ENCODE peak calls at places on chromosomes 4 and X, in five cellular contexts. C, B, E, A and U are unnamed samples.

GRCh38 chrX:1601051-1601767 is 9.8 kb downstream of the AKAP17A start:
- DNase-seq in C (no peak), B (no peak), E (no peak), A (no peak), U (no peak)

GRCh38 chr4:128287871-128288688 is 467 bp upstream of the PGRMC2 start:
- DNase-seq in C (peak; percentile 89), B (peak; percentile 94), E (peak; percentile 97), A (peak; percentile 100), U (peak; percentile 100)

GRCh38 chr4:26490111-26490979 is at the start of gene CCKAR:
- DNase-seq in C (no peak), B (no peak), E (no peak), A (no peak), U (no peak)

GRCh38 chr4:141686146-141686775 is 49.9 kb downstream of the IL15 start:
- DNase-seq in C (no peak), B (peak; percentile 67), E (no peak), A (no peak), U (peak; percentile 70)

GRCh38 chr4:161577604-161578301 is 586.0 kb downstream of the FSTL5 start:
- DNase-seq in C (no peak), B (no peak), E (no peak), A (no peak), U (peak; percentile 92)

GRCh38 chr4:146029939-146030710 is 91.5 kb upstream of the ZNF827 start:
- DNase-seq in C (no peak), B (no peak), E (peak; percentile 48), A (peak; percentile 14), U (no peak)

GRCh38 chr4:16205298-16206164 is 20.7 kb downstream of the TAPT1 start:
- DNase-seq in C (no peak), B (no peak), E (no peak), A (no peak), U (peak; percentile 24)

GRCh38 chr4:136306361-136306760 is 1225.9 kb downstream of the PCDH18 start:
- DNase-seq in C (no peak), B (no peak), E (no peak), A (no peak), U (no peak)

GRCh38 chrX:121221321-121221977 is 174.0 kb downstream of the GLUD2 start:
- DNase-seq in C (no peak), B (no peak), E (no peak), A (no peak), U (no peak)

GRCh38 chrX:124842205-124842604 is 477.5 kb upstream of the TEX13C start:
- DNase-seq in C (no peak), B (no peak), E (no peak), A (no peak), U (no peak)

GRCh38 chr4:136864580-136865185 is 667.6 kb downstream of the PCDH18 start:
- DNase-seq in C (peak; percentile 51), B (peak; percentile 69), E (peak; percentile 24), A (peak; percentile 28), U (peak; percentile 82)

GRCh38 chr4:57065730-57066482 is 44.3 kb downstream of the IGFBP7 start:
- DNase-seq in C (no peak), B (no peak), E (no peak), A (no peak), U (no peak)
- H3K4me1 ChIP-seq in C (no peaks in the 10 kb centered on the region), B (no peaks in the 10 kb centered on the region), E (no peaks in the 10 kb centered on the region), A (peaks cover 21% of the 10 kb centered on the region), U (peaks cover 33% of the 10 kb centered on the region)

GRCh38 chr4:150579591-150580234 is 2.2 kb upstream of the MAB21L2 start:
- DNase-seq in C (no peak), B (no peak), E (no peak), A (no peak), U (no peak)

GRCh38 chr4:150581206-150581605 is 745 bp upstream of the MAB21L2 start:
- DNase-seq in C (no peak), B (no peak), E (no peak), A (no peak), U (no peak)

GRCh38 chr4:150581611-150582010 is 340 bp upstream of the MAB21L2 start:
- DNase-seq in C (no peak), B (no peak), E (no peak), A (no peak), U (no peak)

GRCh38 chr4:150578745-150579470 is 3.0 kb upstream of the MAB21L2 start:
- DNase-seq in C (no peak), B (no peak), E (no peak), A (no peak), U (no peak)

DNA sequence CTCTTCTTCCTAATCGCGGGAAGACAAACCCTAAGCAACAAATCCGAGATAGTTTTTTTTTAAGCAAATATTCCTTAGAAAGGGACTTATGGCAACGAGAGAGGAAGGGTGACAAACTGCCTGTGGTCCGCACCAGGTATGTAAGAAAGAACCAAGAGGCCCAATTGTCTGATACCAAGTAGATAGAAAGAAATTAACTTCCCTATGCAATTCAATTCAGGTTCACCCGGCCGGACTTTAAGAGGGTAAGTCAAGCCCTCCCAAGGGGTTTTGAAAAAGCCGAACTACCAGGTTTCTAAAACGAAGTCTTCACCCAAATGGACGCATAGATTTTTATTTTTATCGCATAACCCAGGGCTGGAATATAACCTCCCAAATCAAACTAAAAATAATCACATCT is 1.7 kb upstream of the MAB21L2 start:
- DNase-seq in C (no peak), B (no peak), E (no peak), A (no peak), U (no peak)
- H3K4me3 ChIP-seq in C (no peak overlapping the region), B (no peak overlapping the region), E (no peak overlapping the region), A (no peak overlapping the region), U (no peak overlapping the region)

DNA sequence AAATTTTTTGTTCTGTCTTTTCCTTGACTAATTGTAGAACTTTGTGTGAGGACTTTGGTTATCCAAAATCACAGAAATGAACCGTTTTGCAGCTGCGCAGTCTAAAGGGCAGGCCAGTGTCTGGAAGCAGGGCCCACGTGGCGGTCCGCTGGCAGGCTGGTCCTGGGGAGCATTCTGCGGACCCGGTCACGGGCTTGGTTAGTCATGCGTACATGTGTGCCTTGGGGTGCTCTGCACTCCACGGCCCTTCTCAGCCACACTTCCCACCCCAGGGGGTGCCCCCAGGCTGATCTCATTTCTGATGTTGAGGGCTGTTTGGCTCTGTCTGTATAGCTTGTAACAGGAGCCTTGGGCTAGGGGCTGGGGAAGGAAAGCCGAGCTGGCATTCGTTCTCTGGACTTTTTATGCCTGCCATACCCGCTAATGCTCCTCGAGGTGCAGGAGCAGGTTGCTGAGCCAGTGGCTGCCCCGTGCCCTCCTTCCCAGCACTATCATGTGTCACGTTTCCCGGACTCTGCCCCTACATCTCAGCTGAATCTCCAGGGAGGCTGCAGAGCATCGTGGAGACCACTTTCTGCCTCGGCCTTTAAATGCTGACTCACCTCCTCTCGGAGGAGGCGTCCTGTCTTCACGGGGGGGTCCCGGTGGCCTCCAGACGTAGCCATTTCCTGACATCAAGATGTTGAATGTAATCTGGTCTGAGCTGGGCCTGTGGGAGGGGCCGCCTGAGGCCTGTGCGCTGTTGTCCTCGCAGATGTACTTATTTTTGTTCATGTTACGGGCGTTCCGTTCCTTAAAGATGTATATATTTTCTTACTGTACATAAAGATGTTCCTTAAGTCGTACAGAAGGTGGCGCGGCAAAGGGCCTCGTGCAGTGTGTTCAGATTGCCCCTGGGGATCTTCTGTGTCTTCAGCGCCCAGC is 11.4 kb upstream of the TADA2B start:
- DNase-seq in C (no peak), B (no peak), E (no peak), A (no peak), U (no peak)
- H3K4me1 ChIP-seq in C (peaks cover 43% of the 10 kb centered on the region), B (peaks cover 4% of the 10 kb centered on the region), E (no peaks in the 10 kb centered on the region), A (peaks cover 13% of the 10 kb centered on the region), U (no peaks in the 10 kb centered on the region)

GRCh38 chr4:140047781-140048180 is 106.2 kb downstream of the MAML3 start:
- DNase-seq in C (no peak), B (no peak), E (no peak), A (no peak), U (peak; percentile 69)

GRCh38 chr4:140049024-140049923 is 104.7 kb downstream of the MAML3 start:
- DNase-seq in C (no peak), B (no peak), E (no peak), A (peak; percentile 45), U (peak; percentile 85)

GRCh38 chr4:140052050-140052449 is 101.9 kb downstream of the MAML3 start:
- DNase-seq in C (peak; percentile 15), B (peak; percentile 22), E (no peak), A (peak; percentile 52), U (peak; percentile 70)

GRCh38 chr4:140048419-140049022 is 105.5 kb downstream of the MAML3 start:
- DNase-seq in C (no peak), B (no peak), E (no peak), A (no peak), U (peak; percentile 50)

GRCh38 chr4:140049924-140050681 is 103.9 kb downstream of the MAML3 start:
- DNase-seq in C (no peak), B (no peak), E (no peak), A (no peak), U (peak; percentile 82)
- H3K4me3 ChIP-seq in C (no peak overlapping the region), B (no peak overlapping the region), E (no peak overlapping the region), A (no peak overlapping the region), U (peak overlapping the region; percentile 24)

GRCh38 chr4:87054900-87055299 is 120.1 kb downstream of the AFF1 start:
- DNase-seq in C (no peak), B (no peak), E (no peak), A (no peak), U (no peak)

GRCh38 chr4:87058272-87059073 is 123.7 kb downstream of the AFF1 start:
- DNase-seq in C (peak; percentile 8), B (peak; percentile 29), E (no peak), A (no peak), U (no peak)

GRCh38 chr4:87055340-87055739 is 120.5 kb downstream of the AFF1 start:
- DNase-seq in C (no peak), B (no peak), E (no peak), A (no peak), U (no peak)

GRCh38 chr4:87057835-87058234 is 123.0 kb downstream of the AFF1 start:
- DNase-seq in C (no peak), B (no peak), E (no peak), A (no peak), U (no peak)

GRCh38 chr4:87056884-87057283 is 122.1 kb downstream of the AFF1 start:
- DNase-seq in C (no peak), B (no peak), E (no peak), A (no peak), U (no peak)
- H3K4me1 ChIP-seq in C (peaks cover 4% of the 10 kb centered on the region), B (peaks cover 35% of the 10 kb centered on the region), E (peaks cover 40% of the 10 kb centered on the region), A (peaks cover 76% of the 10 kb centered on the region), U (peaks cover 22% of the 10 kb centered on the region)